ENCODE peak calls at places on chromosomes 13 and 19, in seven cellular contexts. One of them, this sample, is unnamed.

GRCh38 chr19:54160182-54160811 is 776 bp upstream of the LENG1 start:
- DNase-seq in psoas muscle: no peak
- DNase-seq in pancreas: peak; percentile 51
- DNase-seq in fibroblast of lung: peak; percentile 45
- DNase-seq in bronchial epithelial cell: peak; percentile 20
- DNase-seq in colonic mucosa: peak; percentile 46
- DNase-seq in right atrium auricular region: no peak
- DNase-seq in this sample: no peak

GRCh38 chr19:3175761-3176714 is 2.5 kb upstream of the S1PR4 start:
- DNase-seq in psoas muscle: no peak
- DNase-seq in pancreas: peak; percentile 57
- DNase-seq in fibroblast of lung: peak; percentile 69
- DNase-seq in bronchial epithelial cell: peak; percentile 94
- DNase-seq in colonic mucosa: peak; percentile 89
- DNase-seq in right atrium auricular region: no peak
- DNase-seq in this sample: no peak

GRCh38 chr19:39083983-39084731 is at the start of gene ACP7:
- DNase-seq in psoas muscle: no peak
- DNase-seq in pancreas: peak; percentile 38
- DNase-seq in fibroblast of lung: no peak
- DNase-seq in bronchial epithelial cell: no peak
- DNase-seq in colonic mucosa: no peak
- DNase-seq in right atrium auricular region: no peak
- DNase-seq in this sample: no peak

GRCh38 chr13:99646866-99647592 is 145.8 kb downstream of the TM9SF2 start:
- DNase-seq in psoas muscle: no peak
- DNase-seq in pancreas: no peak
- DNase-seq in fibroblast of lung: no peak
- DNase-seq in bronchial epithelial cell: no peak
- DNase-seq in colonic mucosa: peak; percentile 14
- DNase-seq in right atrium auricular region: no peak
- DNase-seq in this sample: no peak

GRCh38 chr13:42798118-42798517 is 16.7 kb downstream of the FAM216B start:
- DNase-seq in psoas muscle: no peak
- DNase-seq in pancreas: no peak
- DNase-seq in fibroblast of lung: no peak
- DNase-seq in bronchial epithelial cell: no peak
- DNase-seq in colonic mucosa: no peak
- DNase-seq in right atrium auricular region: no peak
- DNase-seq in this sample: no peak

GRCh38 chr19:45470147-45471081 is 2.6 kb downstream of the FOSB start:
- DNase-seq in psoas muscle: peak; percentile 33
- DNase-seq in pancreas: peak; percentile 58
- DNase-seq in fibroblast of lung: peak; percentile 91
- DNase-seq in bronchial epithelial cell: peak; percentile 70
- DNase-seq in colonic mucosa: peak; percentile 43
- DNase-seq in right atrium auricular region: no peak
- DNase-seq in this sample: no peak

GRCh38 chr13:92224052-92224821 is 825.8 kb downstream of the GPC5 start:
- DNase-seq in psoas muscle: no peak
- DNase-seq in pancreas: no peak
- DNase-seq in fibroblast of lung: peak; percentile 99
- DNase-seq in bronchial epithelial cell: peak; percentile 0
- DNase-seq in colonic mucosa: no peak
- DNase-seq in right atrium auricular region: no peak
- DNase-seq in this sample: no peak

GRCh38 chr13:41193469-41193868 is 900 bp downstream of the KBTBD7 start:
- DNase-seq in psoas muscle: no peak
- DNase-seq in pancreas: no peak
- DNase-seq in fibroblast of lung: no peak
- DNase-seq in bronchial epithelial cell: no peak
- DNase-seq in colonic mucosa: no peak
- DNase-seq in right atrium auricular region: no peak
- DNase-seq in this sample: no peak

GRCh38 chr19:27745978-27746542 is 1466.9 kb downstream of the UQCRFS1 start:
- DNase-seq in psoas muscle: no peak
- DNase-seq in pancreas: no peak
- DNase-seq in fibroblast of lung: no peak
- DNase-seq in bronchial epithelial cell: no peak
- DNase-seq in colonic mucosa: peak; percentile 9
- DNase-seq in right atrium auricular region: peak; percentile 47
- DNase-seq in this sample: no peak

GRCh38 chr19:14434543-14435319 is 1.6 kb downstream of the PKN1 start:
- DNase-seq in psoas muscle: peak; percentile 63
- DNase-seq in pancreas: peak; percentile 46
- DNase-seq in fibroblast of lung: peak; percentile 77
- DNase-seq in bronchial epithelial cell: peak; percentile 46
- DNase-seq in colonic mucosa: peak; percentile 52
- DNase-seq in right atrium auricular region: peak; percentile 85
- DNase-seq in this sample: peak; percentile 56

GRCh38 chr19:5143471-5144411 is 174.8 kb downstream of the KDM4B start:
- DNase-seq in psoas muscle: peak; percentile 12
- DNase-seq in pancreas: peak; percentile 31
- DNase-seq in fibroblast of lung: no peak
- DNase-seq in bronchial epithelial cell: no peak
- DNase-seq in colonic mucosa: no peak
- DNase-seq in right atrium auricular region: no peak
- DNase-seq in this sample: peak; percentile 49

GRCh38 chr13:76885203-76886004 is 801 bp downstream of the KCTD12 start:
- DNase-seq in psoas muscle: peak; percentile 70
- DNase-seq in pancreas: peak; percentile 69
- DNase-seq in fibroblast of lung: peak; percentile 71
- DNase-seq in bronchial epithelial cell: peak; percentile 59
- DNase-seq in colonic mucosa: peak; percentile 83
- DNase-seq in right atrium auricular region: peak; percentile 83
- DNase-seq in this sample: peak; percentile 68

GRCh38 chr13:46124531-46124966 is 19.7 kb upstream of the CPB2 start:
- DNase-seq in psoas muscle: no peak
- DNase-seq in pancreas: no peak
- DNase-seq in fibroblast of lung: no peak
- DNase-seq in bronchial epithelial cell: no peak
- DNase-seq in colonic mucosa: no peak
- DNase-seq in right atrium auricular region: no peak
- DNase-seq in this sample: no peak

GRCh38 chr19:6861683-6862286 is 25.6 kb upstream of the ADGRE1 start:
- DNase-seq in psoas muscle: no peak
- DNase-seq in pancreas: no peak
- DNase-seq in fibroblast of lung: no peak
- DNase-seq in bronchial epithelial cell: peak; percentile 57
- DNase-seq in colonic mucosa: no peak
- DNase-seq in right atrium auricular region: no peak
- DNase-seq in this sample: no peak

GRCh38 chr19:30212574-30212973 is 159.6 kb upstream of the ZNF536 start:
- DNase-seq in psoas muscle: no peak
- DNase-seq in pancreas: no peak
- DNase-seq in fibroblast of lung: no peak
- DNase-seq in bronchial epithelial cell: no peak
- DNase-seq in colonic mucosa: no peak
- DNase-seq in right atrium auricular region: peak; percentile 34
- DNase-seq in this sample: no peak

GRCh38 chr13:84609716-84610115 is 727.4 kb upstream of the SLITRK1 start:
- DNase-seq in psoas muscle: no peak
- DNase-seq in pancreas: no peak
- DNase-seq in fibroblast of lung: peak; percentile 84
- DNase-seq in bronchial epithelial cell: peak; percentile 80
- DNase-seq in colonic mucosa: no peak
- DNase-seq in right atrium auricular region: no peak
- DNase-seq in this sample: no peak

GRCh38 chr13:48532146-48532472 is 771 bp downstream of the RCBTB2 start:
- DNase-seq in psoas muscle: no peak
- DNase-seq in pancreas: no peak
- DNase-seq in fibroblast of lung: peak; percentile 52
- DNase-seq in bronchial epithelial cell: no peak
- DNase-seq in colonic mucosa: peak; percentile 62
- DNase-seq in right atrium auricular region: peak; percentile 67
- DNase-seq in this sample: no peak

GRCh38 chr13:25291691-25292090 is 4.4 kb upstream of the MTMR6 start:
- DNase-seq in psoas muscle: no peak
- DNase-seq in pancreas: no peak
- DNase-seq in fibroblast of lung: no peak
- DNase-seq in bronchial epithelial cell: no peak
- DNase-seq in colonic mucosa: no peak
- DNase-seq in right atrium auricular region: no peak
- DNase-seq in this sample: no peak

GRCh38 chr13:20492036-20492435 is 33.6 kb downstream of the CRYL1 start:
- DNase-seq in psoas muscle: no peak
- DNase-seq in pancreas: no peak
- DNase-seq in fibroblast of lung: peak; percentile 14
- DNase-seq in bronchial epithelial cell: peak; percentile 74
- DNase-seq in colonic mucosa: no peak
- DNase-seq in right atrium auricular region: no peak
- DNase-seq in this sample: no peak

GRCh38 chr13:51523082-51523518 is 61.2 kb upstream of the WDFY2 start:
- DNase-seq in psoas muscle: no peak
- DNase-seq in pancreas: no peak
- DNase-seq in fibroblast of lung: peak; percentile 68
- DNase-seq in bronchial epithelial cell: peak; percentile 71
- DNase-seq in colonic mucosa: no peak
- DNase-seq in right atrium auricular region: no peak
- DNase-seq in this sample: peak; percentile 66

GRCh38 chr19:48627211-48627864 is 8.0 kb downstream of the SPHK2 start:
- DNase-seq in psoas muscle: no peak
- DNase-seq in pancreas: no peak
- DNase-seq in fibroblast of lung: no peak
- DNase-seq in bronchial epithelial cell: peak; percentile 38
- DNase-seq in colonic mucosa: peak; percentile 76
- DNase-seq in right atrium auricular region: no peak
- DNase-seq in this sample: no peak

GRCh38 chr13:79749985-79750551 is 269.1 kb downstream of the NDFIP2 start:
- DNase-seq in psoas muscle: peak; percentile 62
- DNase-seq in pancreas: no peak
- DNase-seq in fibroblast of lung: peak; percentile 98
- DNase-seq in bronchial epithelial cell: peak; percentile 71
- DNase-seq in colonic mucosa: no peak
- DNase-seq in right atrium auricular region: peak; percentile 78
- DNase-seq in this sample: peak; percentile 10

GRCh38 chr19:13008926-13009787 is 13.9 kb downstream of the NFIX start:
- DNase-seq in psoas muscle: no peak
- DNase-seq in pancreas: no peak
- DNase-seq in fibroblast of lung: no peak
- DNase-seq in bronchial epithelial cell: peak; percentile 45
- DNase-seq in colonic mucosa: no peak
- DNase-seq in right atrium auricular region: no peak
- DNase-seq in this sample: no peak

GRCh38 chr19:40519352-40520322 is 52.8 kb downstream of the SPTBN4 start:
- DNase-seq in psoas muscle: no peak
- DNase-seq in pancreas: no peak
- DNase-seq in fibroblast of lung: peak; percentile 54
- DNase-seq in bronchial epithelial cell: peak; percentile 21
- DNase-seq in colonic mucosa: peak; percentile 27
- DNase-seq in right atrium auricular region: no peak
- DNase-seq in this sample: no peak

GRCh38 chr13:33676045-33676699 is 141.8 kb upstream of the RFC3 start:
- DNase-seq in psoas muscle: no peak
- DNase-seq in pancreas: no peak
- DNase-seq in fibroblast of lung: no peak
- DNase-seq in bronchial epithelial cell: peak; percentile 18
- DNase-seq in colonic mucosa: peak; percentile 52
- DNase-seq in right atrium auricular region: no peak
- DNase-seq in this sample: no peak

GRCh38 chr13:79874396-79875360 is 393.7 kb downstream of the NDFIP2 start:
- DNase-seq in psoas muscle: no peak
- DNase-seq in pancreas: no peak
- DNase-seq in fibroblast of lung: peak; percentile 29
- DNase-seq in bronchial epithelial cell: peak; percentile 42
- DNase-seq in colonic mucosa: no peak
- DNase-seq in right atrium auricular region: no peak
- DNase-seq in this sample: no peak

GRCh38 chr19:47619763-47620162 is 10.8 kb downstream of the BICRA start:
- DNase-seq in psoas muscle: no peak
- DNase-seq in pancreas: no peak
- DNase-seq in fibroblast of lung: peak; percentile 74
- DNase-seq in bronchial epithelial cell: no peak
- DNase-seq in colonic mucosa: no peak
- DNase-seq in right atrium auricular region: no peak
- DNase-seq in this sample: no peak

GRCh38 chr13:97851269-97851668 is 102.2 kb upstream of the IPO5 start:
- DNase-seq in psoas muscle: no peak
- DNase-seq in pancreas: no peak
- DNase-seq in fibroblast of lung: no peak
- DNase-seq in bronchial epithelial cell: no peak
- DNase-seq in colonic mucosa: no peak
- DNase-seq in right atrium auricular region: no peak
- DNase-seq in this sample: no peak
- TF ChIP-seq CTCF in psoas muscle: no peak
- TF ChIP-seq CTCF in pancreas: no peak
- TF ChIP-seq CTCF in fibroblast of lung: no peak
- TF ChIP-seq CTCF in bronchial epithelial cell: no peak
- TF ChIP-seq CTCF in colonic mucosa: no peak
- TF ChIP-seq CTCF in right atrium auricular region: no peak
- TF ChIP-seq CTCF in this sample: no peak

GRCh38 chr13:113545455-113545930 is 39.1 kb upstream of the TFDP1 start:
- DNase-seq in psoas muscle: no peak
- DNase-seq in pancreas: no peak
- DNase-seq in fibroblast of lung: peak; percentile 37
- DNase-seq in bronchial epithelial cell: no peak
- DNase-seq in colonic mucosa: no peak
- DNase-seq in right atrium auricular region: no peak
- DNase-seq in this sample: peak; percentile 43
- H3K36me3 ChIP-seq in psoas muscle: no peaks in the 10 kb centered on the region
- H3K36me3 ChIP-seq in pancreas: no peaks in the 10 kb centered on the region
- H3K36me3 ChIP-seq in fibroblast of lung: peaks cover 20% of the 10 kb centered on the region
- H3K36me3 ChIP-seq in bronchial epithelial cell: peaks cover 25% of the 10 kb centered on the region
- H3K36me3 ChIP-seq in colonic mucosa: no peaks in the 10 kb centered on the region
- H3K36me3 ChIP-seq in right atrium auricular region: peaks cover 3% of the 10 kb centered on the region
- H3K36me3 ChIP-seq in this sample: peaks cover 4% of the 10 kb centered on the region

DNA sequence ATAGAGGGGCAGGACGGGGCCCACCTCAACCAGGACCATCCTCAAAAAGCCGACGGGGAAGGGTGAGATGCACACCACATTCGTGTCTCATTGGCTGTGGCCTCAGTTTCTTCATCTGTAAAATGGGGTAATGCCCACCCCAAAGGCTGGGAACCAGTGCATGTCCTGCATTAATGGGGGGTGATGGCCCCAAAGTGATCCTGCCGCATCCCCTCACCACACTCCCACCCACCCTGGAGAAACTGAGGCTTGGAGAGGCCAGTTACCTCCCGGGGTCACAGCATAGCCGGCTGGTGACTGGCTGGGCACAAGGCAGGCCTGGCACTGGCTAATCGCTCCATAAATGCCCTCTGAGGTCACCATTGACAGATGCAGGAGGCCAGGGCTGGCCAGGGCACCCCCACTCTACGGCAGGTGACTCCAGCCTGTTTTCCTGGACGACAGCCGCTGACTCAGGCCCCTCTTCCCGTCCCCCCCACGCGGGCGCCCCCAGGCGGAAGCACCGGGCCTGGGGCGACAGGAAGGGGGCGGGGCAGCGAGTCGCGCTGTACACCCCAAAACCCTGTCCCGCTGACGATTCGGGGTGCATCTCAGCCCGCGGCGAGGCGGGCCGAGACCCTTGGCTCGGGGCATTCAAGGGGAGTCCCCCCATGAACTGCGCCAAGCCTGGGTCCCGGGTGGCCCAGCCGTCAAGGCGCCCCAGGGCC is 483 bp upstream of the MIDN start:
- DNase-seq in psoas muscle: peak; percentile 91
- DNase-seq in pancreas: peak; percentile 88
- DNase-seq in fibroblast of lung: peak; percentile 71
- DNase-seq in bronchial epithelial cell: peak; percentile 30
- DNase-seq in colonic mucosa: peak; percentile 83
- DNase-seq in right atrium auricular region: peak; percentile 88
- DNase-seq in this sample: no peak
- TF ChIP-seq CTCF in psoas muscle: peak; percentile 44
- TF ChIP-seq CTCF in pancreas: no peak
- TF ChIP-seq CTCF in fibroblast of lung: peak; percentile 22
- TF ChIP-seq CTCF in bronchial epithelial cell: peak; percentile 41
- TF ChIP-seq CTCF in colonic mucosa: peak; percentile 37
- TF ChIP-seq CTCF in right atrium auricular region: no peak
- TF ChIP-seq CTCF in this sample: no peak

GRCh38 chr19:33770107-33770506 is 26.6 kb upstream of the KCTD15 start:
- DNase-seq in psoas muscle: no peak
- DNase-seq in pancreas: no peak
- DNase-seq in fibroblast of lung: no peak
- DNase-seq in bronchial epithelial cell: no peak
- DNase-seq in colonic mucosa: no peak
- DNase-seq in right atrium auricular region: no peak
- DNase-seq in this sample: no peak
- H3K36me3 ChIP-seq in psoas muscle: no peaks in the 10 kb centered on the region
- H3K36me3 ChIP-seq in pancreas: no peaks in the 10 kb centered on the region
- H3K36me3 ChIP-seq in fibroblast of lung: no peaks in the 10 kb centered on the region
- H3K36me3 ChIP-seq in bronchial epithelial cell: no peaks in the 10 kb centered on the region
- H3K36me3 ChIP-seq in colonic mucosa: no peaks in the 10 kb centered on the region
- H3K36me3 ChIP-seq in right atrium auricular region: no peaks in the 10 kb centered on the region
- H3K36me3 ChIP-seq in this sample: peaks cover 4% of the 10 kb centered on the region

This sample was measured in BE2C.